ENCODE peak calls at places on chromosomes 12 and 14, in six cellular contexts. One of them, this sample, is unnamed.

GRCh38 chr12:94955193-94955592 is 48.3 kb downstream of the NDUFA12 start:
- DNase-seq in H9: no peak
- DNase-seq in fibroblast of lung: no peak
- DNase-seq in uterus: no peak
- DNase-seq in neural progenitor cell: peak; percentile 63
- DNase-seq in IMR-90: no peak
- DNase-seq in this sample: no peak

GRCh38 chr12:122072031-122072970 is 6.3 kb upstream of the MLXIP start:
- DNase-seq in H9: no peak
- DNase-seq in fibroblast of lung: peak; percentile 94
- DNase-seq in uterus: peak; percentile 59
- DNase-seq in neural progenitor cell: peak; percentile 26
- DNase-seq in IMR-90: peak; percentile 95
- DNase-seq in this sample: no peak

GRCh38 chr12:28750946-28751714 is 397.9 kb upstream of the FAR2 start:
- DNase-seq in H9: no peak
- DNase-seq in fibroblast of lung: no peak
- DNase-seq in uterus: no peak
- DNase-seq in neural progenitor cell: no peak
- DNase-seq in IMR-90: peak; percentile 8
- DNase-seq in this sample: no peak

GRCh38 chr14:68292467-68293334 is 473.1 kb downstream of the RAD51B start:
- DNase-seq in H9: no peak
- DNase-seq in fibroblast of lung: peak; percentile 62
- DNase-seq in uterus: no peak
- DNase-seq in neural progenitor cell: no peak
- DNase-seq in IMR-90: no peak
- DNase-seq in this sample: no peak

GRCh38 chr12:94074970-94075695 is 73.2 kb upstream of the PLXNC1 start:
- DNase-seq in H9: peak; percentile 56
- DNase-seq in fibroblast of lung: peak; percentile 89
- DNase-seq in uterus: peak; percentile 74
- DNase-seq in neural progenitor cell: peak; percentile 62
- DNase-seq in IMR-90: peak; percentile 89
- DNase-seq in this sample: no peak

GRCh38 chr12:45010051-45010450 is 40.8 kb downstream of the DBX2 start:
- DNase-seq in H9: no peak
- DNase-seq in fibroblast of lung: peak; percentile 30
- DNase-seq in uterus: no peak
- DNase-seq in neural progenitor cell: no peak
- DNase-seq in IMR-90: no peak
- DNase-seq in this sample: no peak

GRCh38 chr12:12190087-12190809 is 76.6 kb downstream of the LRP6 start:
- DNase-seq in H9: no peak
- DNase-seq in fibroblast of lung: peak; percentile 25
- DNase-seq in uterus: no peak
- DNase-seq in neural progenitor cell: no peak
- DNase-seq in IMR-90: no peak
- DNase-seq in this sample: no peak

GRCh38 chr14:41558527-41558926 is 48.1 kb upstream of the LRFN5 start:
- DNase-seq in H9: no peak
- DNase-seq in fibroblast of lung: no peak
- DNase-seq in uterus: no peak
- DNase-seq in neural progenitor cell: no peak
- DNase-seq in IMR-90: no peak
- DNase-seq in this sample: no peak

GRCh38 chr12:111319600-111320232 is 49.2 kb downstream of the PHETA1 start:
- DNase-seq in H9: no peak
- DNase-seq in fibroblast of lung: no peak
- DNase-seq in uterus: no peak
- DNase-seq in neural progenitor cell: no peak
- DNase-seq in IMR-90: no peak
- DNase-seq in this sample: no peak

DNA sequence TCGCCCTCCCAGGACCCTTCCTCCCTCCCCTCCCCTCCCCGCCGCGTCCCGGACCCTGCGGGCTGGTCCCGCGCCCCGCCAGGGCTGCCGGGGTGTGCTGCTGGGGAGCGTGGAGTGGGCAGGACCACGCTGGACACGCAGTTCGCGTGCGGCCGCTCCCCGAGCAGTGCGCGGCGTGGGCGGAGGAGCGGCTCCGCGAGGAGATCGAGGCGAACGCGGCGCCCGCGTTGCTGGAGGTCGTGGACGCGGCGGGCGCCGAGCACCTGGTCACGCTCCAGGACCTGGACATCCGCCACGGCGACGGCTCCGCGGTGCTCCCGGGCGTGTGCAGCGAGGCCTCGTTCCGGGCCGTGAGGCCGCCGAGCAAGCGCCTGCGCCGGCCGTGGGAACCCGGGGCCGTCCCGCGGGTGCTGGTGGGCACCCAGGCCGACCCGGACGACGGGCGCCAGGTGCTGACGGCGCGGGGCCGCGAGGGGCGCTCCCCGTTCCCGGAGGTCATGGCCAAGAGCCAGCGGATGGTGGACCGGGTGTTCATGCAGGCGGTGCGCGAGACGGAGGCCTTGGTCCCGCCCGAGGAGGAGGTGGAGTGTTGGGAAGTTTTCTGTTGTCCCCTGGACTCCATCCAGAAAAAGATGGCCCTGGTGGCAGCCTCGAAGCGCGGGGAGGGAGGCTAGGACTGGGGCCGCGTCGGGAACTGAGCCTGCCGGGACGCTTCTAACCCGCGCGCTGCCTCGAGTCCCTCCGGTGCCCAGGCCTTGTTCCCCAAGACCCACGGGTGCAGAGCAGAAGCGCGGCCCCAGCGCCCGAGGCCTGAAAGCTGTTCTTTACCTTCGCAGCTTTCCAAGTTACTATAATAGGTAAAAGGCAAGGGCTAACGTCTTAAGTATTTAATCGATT is 54.7 kb upstream of the EIF5 start:
- DNase-seq in H9: peak; percentile 58
- DNase-seq in fibroblast of lung: no peak
- DNase-seq in uterus: peak; percentile 41
- DNase-seq in neural progenitor cell: peak; percentile 42
- DNase-seq in IMR-90: no peak
- DNase-seq in this sample: no peak
- H3K27me3 ChIP-seq in H9: no peaks in the 10 kb centered on the region
- H3K27me3 ChIP-seq in fibroblast of lung: peaks cover 10% of the 10 kb centered on the region
- H3K27me3 ChIP-seq in uterus: peaks cover 11% of the 10 kb centered on the region
- H3K27me3 ChIP-seq in neural progenitor cell: peaks cover 44% of the 10 kb centered on the region
- H3K27me3 ChIP-seq in IMR-90: peaks cover 53% of the 10 kb centered on the region
- H3K27me3 ChIP-seq in this sample: no peaks in the 10 kb centered on the region

GRCh38 chr14:54665938-54666337 is 99.0 kb downstream of the SAMD4A start:
- DNase-seq in H9: no peak
- DNase-seq in fibroblast of lung: no peak
- DNase-seq in uterus: no peak
- DNase-seq in neural progenitor cell: no peak
- DNase-seq in IMR-90: no peak
- DNase-seq in this sample: no peak
- H3K27me3 ChIP-seq in H9: no peaks in the 10 kb centered on the region
- H3K27me3 ChIP-seq in fibroblast of lung: no peaks in the 10 kb centered on the region
- H3K27me3 ChIP-seq in uterus: no peaks in the 10 kb centered on the region
- H3K27me3 ChIP-seq in neural progenitor cell: no peaks in the 10 kb centered on the region
- H3K27me3 ChIP-seq in IMR-90: no peaks in the 10 kb centered on the region
- H3K27me3 ChIP-seq in this sample: no peaks in the 10 kb centered on the region

DNA sequence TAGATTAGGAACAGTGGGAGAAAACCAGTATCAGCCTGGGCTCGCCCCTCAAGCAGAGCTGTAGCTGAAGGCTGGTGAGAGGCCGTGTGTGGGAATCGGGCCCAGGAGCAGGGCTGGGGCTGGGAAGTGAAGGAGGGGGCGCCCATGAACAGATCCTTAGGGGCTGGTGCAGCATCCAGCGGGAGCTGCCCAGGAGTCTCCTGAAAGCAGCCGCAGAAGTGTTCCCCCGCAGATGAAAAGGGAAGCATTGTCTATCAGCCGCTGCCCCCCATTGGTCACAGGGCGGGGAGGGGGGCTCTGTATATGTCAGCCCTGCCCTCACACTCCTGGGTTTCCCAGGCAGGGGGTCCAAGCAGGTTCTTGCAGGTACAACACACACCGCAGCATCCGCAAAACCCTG is 15.6 kb upstream of the RFLNA start:
- DNase-seq in H9: no peak
- DNase-seq in fibroblast of lung: no peak
- DNase-seq in uterus: no peak
- DNase-seq in neural progenitor cell: no peak
- DNase-seq in IMR-90: no peak
- DNase-seq in this sample: no peak
- H3K27me3 ChIP-seq in H9: no peaks in the 10 kb centered on the region
- H3K27me3 ChIP-seq in fibroblast of lung: peaks cover 10% of the 10 kb centered on the region
- H3K27me3 ChIP-seq in uterus: no peaks in the 10 kb centered on the region
- H3K27me3 ChIP-seq in neural progenitor cell: no peaks in the 10 kb centered on the region
- H3K27me3 ChIP-seq in IMR-90: peaks cover 66% of the 10 kb centered on the region
- H3K27me3 ChIP-seq in this sample: peaks cover 3% of the 10 kb centered on the region

DNA sequence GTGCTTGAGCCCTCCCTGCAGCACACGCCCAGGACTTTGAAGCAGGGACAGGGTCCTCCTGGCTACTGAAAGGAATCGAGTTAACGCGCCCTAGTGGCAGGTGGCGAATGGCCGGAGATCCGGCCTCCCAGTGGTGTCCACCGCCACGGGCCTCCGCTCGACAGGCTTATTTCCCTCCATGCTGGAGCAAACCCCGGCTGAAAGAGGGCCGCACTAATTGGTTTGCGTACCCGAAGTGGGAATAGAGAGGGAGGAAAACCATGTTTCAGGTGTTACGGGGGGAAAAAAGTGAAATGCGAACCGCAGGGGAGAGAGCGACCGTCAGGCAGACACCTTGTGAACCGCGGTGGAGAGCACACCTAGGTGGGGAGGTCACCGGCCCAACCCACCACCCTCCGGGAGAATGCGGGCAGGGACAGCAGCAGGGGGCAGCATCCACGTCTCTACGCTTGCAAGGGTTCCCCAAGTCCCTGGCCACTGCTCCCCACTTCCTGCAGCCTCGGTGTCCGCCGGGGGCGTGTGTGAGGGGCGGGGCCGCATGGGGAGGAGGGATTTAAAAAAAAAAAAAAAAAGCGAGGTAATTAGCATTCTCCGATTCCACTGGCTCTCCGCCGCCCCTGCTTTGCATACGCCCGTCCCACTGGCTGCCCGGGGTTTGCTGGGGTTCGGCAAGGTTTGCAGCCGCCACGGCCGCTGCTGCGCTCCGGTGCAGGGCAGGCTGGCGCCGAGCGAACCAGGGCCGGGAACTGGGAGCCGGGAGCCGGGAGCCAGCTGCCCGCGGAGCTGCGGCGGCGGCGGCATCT is 224.6 kb upstream of the CRY1 start:
- DNase-seq in H9: peak; percentile 96
- DNase-seq in fibroblast of lung: peak; percentile 95
- DNase-seq in uterus: no peak
- DNase-seq in neural progenitor cell: peak; percentile 98
- DNase-seq in IMR-90: peak; percentile 88
- DNase-seq in this sample: peak; percentile 82
- H3K27me3 ChIP-seq in H9: peaks cover 15% of the 10 kb centered on the region
- H3K27me3 ChIP-seq in fibroblast of lung: peaks cover 10% of the 10 kb centered on the region
- H3K27me3 ChIP-seq in uterus: peaks cover 6% of the 10 kb centered on the region
- H3K27me3 ChIP-seq in neural progenitor cell: peaks cover 78% of the 10 kb centered on the region
- H3K27me3 ChIP-seq in IMR-90: peaks cover 19% of the 10 kb centered on the region
- H3K27me3 ChIP-seq in this sample: no peaks in the 10 kb centered on the region

This sample was measured in CD4-positive, alpha-beta memory T cell.